ENCODE peak calls at places on chromosome 11, in seven cellular contexts. A is uterus; F is ovary; J is psoas muscle; K is CD8-positive, alpha-beta T cell; R is thoracic aorta; W is IMR-90. D is an unnamed sample.

GRCh38 chr11:87263979-87264378 is 226.2 kb downstream of the TMEM135 start:
- DNase-seq in A (no peak), F (no peak), J (no peak), K (no peak), R (no peak), W (peak; percentile 11), D (no peak)

GRCh38 chr11:36817336-36817965 is 219.4 kb upstream of the RAG2 start:
- DNase-seq in A (no peak), F (no peak), J (no peak), K (no peak), R (no peak), W (no peak), D (no peak)

GRCh38 chr11:94243571-94244229 is 60.7 kb upstream of the IZUMO1R start:
- DNase-seq in A (no peak), F (no peak), J (no peak), K (no peak), R (no peak), W (peak; percentile 8), D (no peak)

GRCh38 chr11:96869207-96869606 is 479.4 kb downstream of the JRKL start:
- DNase-seq in A (no peak), F (no peak), J (no peak), K (no peak), R (no peak), W (no peak), D (peak; percentile 1)

GRCh38 chr11:88131764-88132470 is 43.3 kb downstream of the RAB38 start:
- DNase-seq in A (no peak), F (no peak), J (no peak), K (no peak), R (no peak), W (no peak), D (no peak)

GRCh38 chr11:67616431-67617242 is 9.9 kb downstream of the NDUFV1 start:
- DNase-seq in A (no peak), F (no peak), J (no peak), K (no peak), R (no peak), W (no peak), D (no peak)

GRCh38 chr11:15800121-15800800 is 556.1 kb downstream of the SOX6 start:
- DNase-seq in A (no peak), F (no peak), J (peak; percentile 46), K (no peak), R (peak; percentile 13), W (peak; percentile 86), D (peak; percentile 94)

GRCh38 chr11:112504056-112504455 is 243.4 kb upstream of the PLET1 start:
- DNase-seq in A (no peak), F (no peak), J (no peak), K (no peak), R (no peak), W (peak; percentile 28), D (no peak)

GRCh38 chr11:13958596-13958995 is 3.9 kb upstream of the SPON1 start:
- DNase-seq in A (no peak), F (no peak), J (no peak), K (no peak), R (no peak), W (no peak), D (no peak)

GRCh38 chr11:32960553-32961164 is 55.0 kb upstream of the DEPDC7 start:
- DNase-seq in A (no peak), F (no peak), J (no peak), K (no peak), R (no peak), W (peak; percentile 71), D (peak; percentile 67)

GRCh38 chr11:67400942-67401494 is 640 bp downstream of the PPP1CA start:
- DNase-seq in A (peak; percentile 45), F (no peak), J (no peak), K (no peak), R (no peak), W (no peak), D (no peak)

GRCh38 chr11:58652726-58653280 is 30.3 kb downstream of the CNTF start:
- DNase-seq in A (no peak), F (no peak), J (no peak), K (no peak), R (no peak), W (no peak), D (no peak)

GRCh38 chr11:95524328-95525036 is 265.1 kb downstream of the FAM76B start:
- DNase-seq in A (no peak), F (no peak), J (no peak), K (no peak), R (no peak), W (no peak), D (no peak)

GRCh38 chr11:12430351-12430750 is 53.0 kb downstream of the PARVA start:
- DNase-seq in A (no peak), F (no peak), J (no peak), K (no peak), R (no peak), W (peak; percentile 77), D (peak; percentile 49)

GRCh38 chr11:82225930-82226329 is 507.7 kb downstream of the FAM181B start:
- DNase-seq in A (no peak), F (no peak), J (no peak), K (no peak), R (no peak), W (no peak), D (no peak)

DNA sequence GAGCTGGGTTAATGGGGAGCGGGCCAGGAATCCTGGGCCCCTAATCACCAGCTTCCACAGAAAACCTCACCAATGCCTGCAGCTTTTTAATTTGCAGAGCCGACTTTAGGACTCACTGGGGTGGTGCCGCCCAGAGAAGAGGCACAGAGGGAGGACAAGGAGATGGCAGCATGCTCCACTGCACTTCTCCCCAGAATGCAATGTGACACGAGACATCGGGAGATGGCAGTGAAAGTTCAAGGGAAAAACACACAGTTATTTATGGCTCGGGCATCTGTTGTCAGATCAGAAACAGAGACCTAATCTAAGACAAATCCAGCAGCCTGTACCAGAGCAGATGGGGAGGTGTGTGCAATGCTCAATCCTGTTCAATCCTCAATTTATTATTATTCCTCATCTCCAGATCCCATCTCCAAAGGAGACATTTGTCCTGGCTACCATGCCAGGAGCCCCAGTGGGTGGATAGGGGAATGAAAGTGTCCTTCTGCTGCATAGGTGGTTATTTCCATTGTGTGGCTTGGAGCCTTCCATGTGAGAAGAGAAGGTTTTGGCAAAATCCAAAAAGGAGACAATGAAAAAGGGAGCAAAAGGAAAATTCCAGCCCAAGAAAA is 250.0 kb downstream of the NXPE2 start:
- DNase-seq in A (no peak), F (no peak), J (no peak), K (no peak), R (no peak), W (no peak), D (no peak)
- TF ChIP-seq CTCF in A (no peak), F (no peak), J (no peak), K (no peak), R (no peak), W (no peak), D (no peak)

DNA sequence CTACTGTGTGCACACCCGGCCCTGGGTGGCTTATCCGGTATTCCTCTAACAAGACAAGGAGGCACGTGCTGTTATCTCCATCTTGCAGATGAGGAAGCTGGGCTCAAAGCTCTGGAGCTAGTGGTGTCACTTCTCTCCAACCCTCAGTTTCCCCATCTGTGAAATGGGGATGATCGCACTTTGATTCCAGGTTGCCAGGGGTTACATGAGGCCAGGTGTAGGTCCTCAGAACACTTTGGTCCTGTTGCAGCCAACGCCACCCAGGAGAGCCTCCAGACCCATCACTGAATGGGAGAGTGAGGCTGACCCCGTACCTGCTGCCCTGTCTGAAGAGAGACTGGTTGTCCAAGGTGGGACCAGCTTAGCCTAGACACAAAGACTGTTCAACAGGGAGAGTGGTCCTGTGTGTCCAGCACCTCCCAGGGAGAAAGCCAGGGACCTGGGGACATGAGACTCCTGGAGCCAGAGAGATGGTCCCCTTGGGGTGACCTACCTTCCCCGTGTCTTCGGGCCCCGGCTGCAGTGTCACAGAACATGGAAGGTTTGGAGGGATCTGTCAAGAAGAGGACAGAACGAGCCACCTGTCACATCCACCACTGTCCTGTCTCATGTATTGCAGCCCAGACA is 41.0 kb downstream of the TPBGL start:
- DNase-seq in A (no peak), F (no peak), J (no peak), K (no peak), R (no peak), W (no peak), D (no peak)
- H3K4me3 ChIP-seq in A (no peak overlapping the region), F (no peak overlapping the region), J (no peak overlapping the region), K (no peak overlapping the region), R (no peak overlapping the region), W (no peak overlapping the region), D (no peak overlapping the region)

GRCh38 chr11:11036185-11037161 is 178.6 kb upstream of the ZBED5 start:
- DNase-seq in A (no peak), F (no peak), J (no peak), K (no peak), R (no peak), W (peak; percentile 66), D (peak; percentile 53)

GRCh38 chr11:11039249-11039965 is 181.6 kb upstream of the ZBED5 start:
- DNase-seq in A (no peak), F (no peak), J (no peak), K (no peak), R (no peak), W (peak; percentile 54), D (no peak)

GRCh38 chr11:11035331-11035730 is 177.5 kb upstream of the ZBED5 start:
- DNase-seq in A (no peak), F (no peak), J (no peak), K (no peak), R (no peak), W (no peak), D (no peak)

GRCh38 chr11:11038339-11039248 is 180.7 kb upstream of the ZBED5 start:
- DNase-seq in A (no peak), F (no peak), J (no peak), K (no peak), R (no peak), W (no peak), D (no peak)

GRCh38 chr11:11037162-11037732 is 179.4 kb upstream of the ZBED5 start:
- DNase-seq in A (no peak), F (no peak), J (no peak), K (no peak), R (no peak), W (no peak), D (no peak)
- TF ChIP-seq CTCF in A (no peak), F (no peak), J (no peak), K (no peak), R (no peak), W (no peak), D (no peak)

DNA sequence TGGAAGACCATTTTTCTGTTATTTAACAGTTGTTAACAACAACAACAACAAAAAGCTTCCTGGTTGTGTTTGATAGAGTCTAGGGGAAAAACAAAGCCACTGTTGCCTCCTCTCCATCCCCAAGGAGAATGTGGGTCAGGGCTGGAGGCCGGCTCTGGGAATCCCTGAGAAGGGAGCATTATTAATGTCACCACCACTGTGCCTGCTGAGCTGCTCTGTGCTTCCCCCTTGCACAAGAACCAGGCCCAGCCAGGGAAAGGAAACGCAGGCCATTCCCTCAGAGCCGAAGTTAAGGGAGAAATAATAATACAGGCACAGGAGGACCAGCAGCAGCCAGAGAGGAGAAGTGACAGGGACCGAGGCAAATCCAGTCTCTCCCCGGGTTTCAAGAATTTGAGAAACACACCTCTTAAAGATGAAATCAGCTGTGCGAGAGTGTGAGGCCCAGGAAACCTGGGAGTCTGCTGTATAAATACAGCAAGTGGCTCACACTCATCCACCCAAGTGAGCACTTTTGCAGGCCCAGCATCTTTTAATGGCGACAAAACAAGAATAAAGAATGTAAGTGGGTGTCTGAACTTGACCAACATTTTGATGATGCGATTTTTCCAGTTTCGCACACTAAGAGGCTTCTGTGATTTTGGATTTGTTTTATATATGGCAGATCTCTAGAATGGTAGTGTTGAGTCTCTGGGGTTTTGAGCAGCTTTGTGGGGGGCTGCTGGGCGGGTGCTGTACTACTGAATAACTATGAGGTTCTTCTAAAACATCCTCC is 539.2 kb downstream of the NTM start:
- DNase-seq in A (no peak), F (no peak), J (no peak), K (no peak), R (no peak), W (peak; percentile 35), D (peak; percentile 43)
- H3K4me3 ChIP-seq in A (no peak overlapping the region), F (no peak overlapping the region), J (no peak overlapping the region), K (no peak overlapping the region), R (no peak overlapping the region), W (peak overlapping the region; percentile 72), D (peak overlapping the region; percentile 93)